ENCODE peak calls at places on chromosomes 13 and 19, in ten cellular contexts. T is aorta; Q is globus pallidus; D is activated CD4-positive, alpha-beta T cell treated with anti-CD3 and anti-CD28 coated beads, Interleukin-2, amount 50 U/mL, for 1 hour; V is Jurkat, Clone E6-1; H is adrenal gland; Z is Right ventricle myocardium superior; M is germinal center; A is CD4-positive, CD25-positive, alpha-beta regulatory T cell; F is GM04503. O is an unnamed sample.

GRCh38 chr19:17460372-17461230 is at the start of gene NXNL1:
- DNase-seq in H (no peak), Z (no peak), D (no peak), M (no peak), A (no peak), F (no peak), Q (no peak), V (no peak), T (no peak), O (no peak)

GRCh38 chr19:40503300-40503699 is 36.5 kb downstream of the SPTBN4 start:
- DNase-seq in M (no peak), T (no peak), F (no peak), Z (no peak), H (no peak), Q (no peak), A (no peak), V (peak; percentile 46), D (no peak), O (peak; percentile 78)

GRCh38 chr13:114111577-114111976 is 20.8 kb downstream of the RASA3 start:
- DNase-seq in M (no peak), D (no peak), A (no peak), F (no peak), Z (peak; percentile 6), H (no peak), T (no peak), Q (no peak), V (peak; percentile 62), O (no peak)

GRCh38 chr13:108070491-108070890 is 144.8 kb downstream of the LIG4 start:
- DNase-seq in Q (no peak), F (no peak), H (no peak), A (no peak), D (no peak), Z (no peak), M (no peak), V (no peak), T (no peak), O (no peak)

GRCh38 chr19:50718255-50719118 is 1.1 kb downstream of the SHANK1 start:
- DNase-seq in A (no peak), T (no peak), V (no peak), Z (no peak), H (peak; percentile 38), M (no peak), Q (no peak), F (no peak), D (no peak), O (no peak)

GRCh38 chr13:49208619-49209018 is 11.5 kb upstream of the MLNR start:
- DNase-seq in F (no peak), T (no peak), A (no peak), M (no peak), V (no peak), Q (no peak), D (no peak), Z (no peak), H (no peak), O (no peak)

GRCh38 chr13:34357435-34358232 is 539.7 kb downstream of the RFC3 start:
- DNase-seq in F (peak; percentile 58), T (peak; percentile 47), V (no peak), Q (no peak), Z (no peak), M (no peak), H (peak; percentile 70), D (no peak), A (no peak), O (no peak)

GRCh38 chr13:37956536-37956935 is 87.0 kb upstream of the TRPC4 start:
- DNase-seq in D (no peak), V (no peak), F (no peak), H (no peak), Q (no peak), A (no peak), M (no peak), T (no peak), Z (no peak), O (no peak)

GRCh38 chr13:114135731-114136171 is 3.3 kb upstream of the RASA3 start:
- DNase-seq in T (no peak), D (no peak), F (no peak), A (no peak), V (no peak), Q (no peak), M (no peak), Z (no peak), H (no peak), O (no peak)

GRCh38 chr19:56155124-56155687 is 14.1 kb downstream of the ZNF444 start:
- DNase-seq in T (no peak), Z (no peak), F (no peak), Q (no peak), D (peak; percentile 4), V (no peak), A (no peak), H (peak; percentile 54), M (no peak), O (no peak)

GRCh38 chr13:33026489-33027152 is 10.4 kb downstream of the KL start:
- DNase-seq in H (no peak), A (no peak), Z (peak; percentile 59), F (no peak), Q (no peak), V (no peak), D (no peak), M (no peak), T (no peak), O (no peak)

GRCh38 chr13:75961911-75962310 is 325.8 kb downstream of the LMO7 start:
- DNase-seq in A (no peak), D (no peak), T (no peak), V (no peak), F (no peak), Z (no peak), Q (no peak), M (no peak), H (no peak), O (no peak)

GRCh38 chr19:55619264-55619663 is 5.1 kb downstream of the ZNF784 start:
- DNase-seq in T (no peak), F (no peak), Q (no peak), V (no peak), M (no peak), D (no peak), Z (no peak), A (no peak), H (no peak), O (no peak)

GRCh38 chr19:14248578-14249011 is 42.6 kb upstream of the ADGRL1 start:
- DNase-seq in V (no peak), H (no peak), M (no peak), D (peak; percentile 30), Q (peak; percentile 57), A (peak; percentile 30), Z (peak; percentile 44), F (no peak), T (peak; percentile 58), O (peak; percentile 74)

GRCh38 chr19:51337861-51338562 is 3.9 kb downstream of the VSIG10L start:
- DNase-seq in T (no peak), Z (peak; percentile 24), V (no peak), A (no peak), M (no peak), F (no peak), H (no peak), D (no peak), Q (no peak), O (no peak)

GRCh38 chr19:3556423-3556977 is 886 bp downstream of the MFSD12 start:
- DNase-seq in F (no peak), T (no peak), Z (no peak), V (no peak), D (no peak), Q (no peak), H (no peak), M (no peak), A (no peak), O (no peak)

GRCh38 chr19:18932216-18932841 is 8.7 kb downstream of the HOMER3 start:
- DNase-seq in D (peak; percentile 91), F (no peak), M (peak; percentile 95), A (peak; percentile 67), H (peak; percentile 85), Q (peak; percentile 55), T (peak; percentile 90), Z (peak; percentile 87), V (peak; percentile 20), O (peak; percentile 74)

GRCh38 chr19:6270822-6271221 is 9.0 kb downstream of the MLLT1 start:
- DNase-seq in M (no peak), D (no peak), Z (no peak), A (no peak), Q (no peak), T (no peak), F (no peak), H (no peak), V (no peak), O (no peak)

GRCh38 chr13:27007166-27007565 is 164.4 kb downstream of the USP12 start:
- DNase-seq in Z (no peak), D (no peak), V (no peak), F (no peak), A (no peak), T (no peak), H (no peak), M (no peak), Q (no peak), O (peak; percentile 39)

GRCh38 chr13:111909971-111910671 is 156.8 kb upstream of the SOX1 start:
- DNase-seq in H (no peak), M (no peak), T (no peak), V (no peak), D (no peak), Z (no peak), F (no peak), Q (no peak), A (no peak), O (no peak)

GRCh38 chr19:7689165-7689564 is 8.5 kb downstream of the TRAPPC5 start:
- DNase-seq in D (no peak), A (no peak), Q (no peak), V (no peak), F (no peak), Z (no peak), H (no peak), T (no peak), M (no peak), O (no peak)

GRCh38 chr13:40389081-40389641 is 277.3 kb downstream of the FOXO1 start:
- DNase-seq in D (peak; percentile 34), Q (no peak), H (no peak), F (no peak), M (peak; percentile 37), Z (no peak), V (peak; percentile 16), T (no peak), A (peak; percentile 76), O (no peak)

GRCh38 chr13:73228546-73228945 is 169.7 kb downstream of the KLF5 start:
- DNase-seq in F (no peak), T (no peak), D (no peak), V (peak; percentile 85), Q (no peak), M (no peak), A (no peak), Z (no peak), H (no peak), O (no peak)

GRCh38 chr13:112073245-112074138 is 6.5 kb downstream of the SOX1 start:
- DNase-seq in H (no peak), V (no peak), T (no peak), A (no peak), Z (no peak), D (no peak), F (no peak), M (no peak), Q (no peak), O (no peak)

GRCh38 chr19:30369833-30370232 is 2.4 kb upstream of the ZNF536 start:
- DNase-seq in V (no peak), Z (no peak), H (no peak), A (no peak), F (no peak), T (no peak), M (no peak), D (no peak), Q (no peak), O (no peak)

GRCh38 chr19:5671600-5671999 is 8.7 kb downstream of the MICOS13 start:
- DNase-seq in Q (no peak), V (no peak), A (no peak), M (no peak), Z (no peak), D (no peak), T (no peak), H (no peak), F (no peak), O (no peak)

GRCh38 chr13:44263920-44264610 is 109.6 kb upstream of the SERP2 start:
- DNase-seq in Z (no peak), M (no peak), T (no peak), A (no peak), V (no peak), H (no peak), Q (no peak), D (no peak), F (no peak), O (peak; percentile 45)

GRCh38 chr13:80284290-80284689 is 56.6 kb downstream of the SPRY2 start:
- DNase-seq in A (no peak), D (no peak), V (no peak), T (no peak), M (no peak), H (no peak), Q (no peak), Z (no peak), F (no peak), O (no peak)